ENCODE peak calls at places on chromosomes 13 and 19, in six cellular contexts. I is cerebellum; W is nucleus accumbens; N is NCI-H345; A is activated CD4-positive, alpha-beta T cell treated with anti-CD3 and anti-CD28 coated beads for 36 hours; V is neuronal stem cell. Q is an unnamed sample.

GRCh38 chr13:63408227-63409202 is 1992.9 kb upstream of the PCDH20 start:
- DNase-seq in A (no peak), I (no peak), N (no peak), V (peak), W (no peak), Q (no peak)

GRCh38 chr13:20566424-20566916 is 487 bp upstream of the IFT88 start:
- DNase-seq in N (peak), A (no peak), V (no peak), W (peak), I (no peak), Q (no peak)

GRCh38 chr13:113928701-113929627 is 44.9 kb downstream of the C13orf46 start:
- DNase-seq in I (peak), A (no peak), W (peak), N (no peak), V (no peak), Q (no peak)

GRCh38 chr13:58960909-58961308 is 1202.8 kb downstream of the DIAPH3 start:
- DNase-seq in A (no peak), N (peak), V (no peak), I (no peak), W (no peak), Q (no peak)

GRCh38 chr13:94050686-94051085 is 428.8 kb downstream of the DCT start:
- DNase-seq in A (no peak), I (no peak), W (no peak), V (no peak), N (no peak), Q (no peak)

GRCh38 chr13:19634129-19634740 is 776 bp downstream of the MPHOSPH8 start:
- DNase-seq in V (no peak), I (no peak), N (peak), W (no peak), A (no peak), Q (no peak)

GRCh38 chr19:4636151-4636717 is 3.1 kb upstream of the TNFAIP8L1 start:
- DNase-seq in V (peak), W (peak), N (peak), A (peak), I (peak), Q (peak)

GRCh38 chr19:35212241-35212640 is 16.3 kb downstream of the FAM187B start:
- DNase-seq in A (peak), N (no peak), V (no peak), W (no peak), I (no peak), Q (no peak)

GRCh38 chr19:52227196-52227940 is 37.5 kb downstream of the PPP2R1A start:
- DNase-seq in V (no peak), I (no peak), N (no peak), A (no peak), W (no peak), Q (no peak)

GRCh38 chr19:661427-662196 is 1.4 kb downstream of the RNF126 start:
- DNase-seq in V (no peak), N (no peak), I (no peak), A (peak), W (no peak), Q (peak)

GRCh38 chr19:16428372-16429036 is 43.3 kb downstream of the EPS15L1 start:
- DNase-seq in I (no peak), W (no peak), A (no peak), N (no peak), V (no peak), Q (no peak)

GRCh38 chr19:13597625-13598024 is 91.3 kb upstream of the CACNA1A start:
- DNase-seq in W (peak), N (peak), I (peak), A (peak), V (peak), Q (peak)

GRCh38 chr13:33072282-33072681 is 56.1 kb downstream of the KL start:
- DNase-seq in V (no peak), W (peak), N (peak), A (no peak), I (no peak), Q (no peak)

GRCh38 chr19:29671393-29672076 is 6.3 kb downstream of the PLEKHF1 start:
- DNase-seq in W (no peak), I (no peak), V (no peak), A (peak), N (peak), Q (peak)

GRCh38 chr19:29939628-29940027 is 2.4 kb upstream of the URI1 start:
- DNase-seq in A (no peak), N (no peak), V (no peak), I (no peak), W (no peak), Q (no peak)

GRCh38 chr13:86881390-86881789 is 789.8 kb upstream of the SLITRK5 start:
- DNase-seq in W (no peak), A (no peak), V (no peak), I (no peak), N (no peak), Q (no peak)

GRCh38 chr13:51728972-51729371 is 75.0 kb downstream of the DHRS12 start:
- DNase-seq in N (no peak), A (no peak), W (no peak), I (no peak), V (no peak), Q (no peak)

GRCh38 chr13:51370811-51371210 is 31.3 kb downstream of the SERPINE3 start:
- DNase-seq in A (no peak), I (no peak), N (no peak), V (no peak), W (no peak), Q (no peak)

GRCh38 chr13:96769874-96770273 is 224.4 kb downstream of the OXGR1 start:
- DNase-seq in W (no peak), A (no peak), N (no peak), V (no peak), I (no peak), Q (no peak)

GRCh38 chr19:5553892-5554291 is 13.9 kb downstream of the TINCR start:
- DNase-seq in V (no peak), W (no peak), A (no peak), I (no peak), N (no peak), Q (no peak)

GRCh38 chr13:113166266-113166665 is 7.8 kb downstream of the PROZ start:
- DNase-seq in A (peak), N (no peak), I (no peak), W (no peak), V (no peak), Q (peak)

GRCh38 chr19:19447536-19448237 is 42.2 kb downstream of the GATAD2A start:
- DNase-seq in N (no peak), I (peak), W (no peak), V (no peak), A (peak), Q (peak)

GRCh38 chr13:44052843-44053607 is 173.3 kb downstream of the LACC1 start:
- DNase-seq in W (peak), N (no peak), I (no peak), A (no peak), V (peak), Q (no peak)

GRCh38 chr13:40566811-40567210 is 99.6 kb downstream of the FOXO1 start:
- DNase-seq in I (no peak), N (no peak), V (no peak), W (no peak), A (no peak), Q (no peak)

GRCh38 chr13:87661471-87661870 is 9.7 kb upstream of the SLITRK5 start:
- DNase-seq in I (no peak), A (no peak), W (no peak), N (peak), V (no peak), Q (no peak)

GRCh38 chr13:111130111-111130508 is 15.0 kb downstream of the ARHGEF7 start:
- DNase-seq in I (no peak), N (no peak), V (no peak), A (no peak), W (no peak), Q (no peak)

GRCh38 chr19:56625708-56626107 is 17.3 kb upstream of the SMIM17 start:
- DNase-seq in W (no peak), A (no peak), V (no peak), I (no peak), N (no peak), Q (no peak)

GRCh38 chr19:18562086-18562485 is 4.4 kb downstream of the KXD1 start:
- DNase-seq in N (no peak), V (no peak), W (no peak), A (no peak), I (no peak), Q (no peak)

GRCh38 chr19:56309511-56310185 is 5.0 kb downstream of the ZSCAN5A start:
- DNase-seq in W (no peak), A (peak), I (peak), V (no peak), N (peak), Q (peak)

GRCh38 chr19:5263615-5264014 is 77.0 kb downstream of the PTPRS start:
- DNase-seq in N (no peak), V (no peak), I (no peak), A (no peak), W (no peak), Q (no peak)

GRCh38 chr13:41402695-41403511 is 54.4 kb upstream of the RGCC start:
- DNase-seq in N (peak), I (no peak), V (no peak), W (no peak), A (peak), Q (no peak)

GRCh38 chr13:30156270-30156669 is 151.1 kb downstream of the KATNAL1 start:
- DNase-seq in I (no peak), V (no peak), A (no peak), W (no peak), N (no peak), Q (no peak)

GRCh38 chr13:24864579-24864978 is 100.6 kb downstream of the RNF17 start:
- DNase-seq in W (no peak), V (no peak), N (no peak), A (no peak), I (no peak), Q (no peak)

GRCh38 chr13:90696254-90696653 is 651.2 kb upstream of the MIR17HG start:
- DNase-seq in A (no peak), I (no peak), N (no peak), V (no peak), W (no peak), Q (no peak)